ENCODE peak calls at places on chromosomes 16 and 17, in nine cellular contexts. D is tibial artery, B is spleen, G is AG09309, V is endothelial cell, C is A673, P is psoas muscle, O is AG04449, Q is RWPE1. Z is an unnamed sample.

GRCh38 chr16:61968242-61968978 is 67.8 kb downstream of the CDH8 start:
- DNase-seq in D (no peak), O (no peak), Q (no peak), B (no peak), G (no peak), P (no peak), C (peak), V (no peak), Z (no peak)

GRCh38 chr16:12500771-12501170 is 302.9 kb downstream of the CPPED1 start:
- DNase-seq in D (no peak), C (no peak), Q (no peak), G (no peak), V (no peak), B (no peak), O (no peak), P (no peak), Z (peak)

GRCh38 chr16:6360641-6361040 is 972.0 kb upstream of the RBFOX1 start:
- DNase-seq in V (no peak), B (no peak), O (no peak), G (no peak), D (no peak), Q (no peak), C (no peak), P (no peak), Z (no peak)

GRCh38 chr16:23215435-23215834 is 32.9 kb downstream of the SCNN1G start:
- DNase-seq in C (no peak), P (no peak), O (no peak), D (no peak), G (no peak), V (no peak), B (no peak), Q (no peak), Z (no peak)

GRCh38 chr17:951388-952132 is 28.0 kb downstream of the NXN start:
- DNase-seq in P (no peak), C (no peak), D (no peak), G (no peak), O (no peak), Q (peak), V (peak), B (no peak), Z (peak)

GRCh38 chr16:4924593-4925378 is 12.2 kb downstream of the PPL start:
- DNase-seq in D (no peak), G (no peak), P (no peak), O (no peak), V (no peak), C (no peak), Q (peak), B (no peak), Z (peak)

GRCh38 chr16:50268352-50268751 is 2.0 kb downstream of the ADCY7 start:
- DNase-seq in B (peak), Q (no peak), O (no peak), G (no peak), V (no peak), P (peak), D (peak), C (no peak), Z (no peak)

GRCh38 chr16:18841833-18842525 is 40.6 kb upstream of the ARL6IP1 start:
- DNase-seq in V (no peak), O (no peak), B (no peak), Q (no peak), P (no peak), D (no peak), C (peak), G (no peak), Z (peak)

GRCh38 chr17:61366076-61366714 is 33.4 kb upstream of the TBX2 start:
- DNase-seq in V (no peak), G (no peak), O (no peak), D (no peak), B (peak), C (no peak), P (no peak), Q (no peak), Z (peak)

GRCh38 chr16:87543436-87544191 is 50.8 kb upstream of the ZCCHC14 start:
- DNase-seq in G (no peak), B (no peak), P (no peak), Q (no peak), D (no peak), C (no peak), V (no peak), O (no peak), Z (no peak)

GRCh38 chr17:46766493-46767491 is 51.7 kb downstream of the WNT3 start:
- DNase-seq in B (no peak), V (no peak), P (no peak), O (no peak), C (no peak), Q (no peak), G (no peak), D (peak), Z (no peak)

GRCh38 chr16:27746076-27746855 is 196.3 kb downstream of the KATNIP start:
- DNase-seq in B (no peak), Q (no peak), P (peak), O (no peak), V (no peak), G (no peak), D (no peak), C (no peak), Z (no peak)

GRCh38 chr16:31077592-31078199 is 3.5 kb downstream of the ZNF646 start:
- DNase-seq in B (no peak), D (no peak), P (no peak), Q (no peak), C (no peak), V (no peak), O (no peak), G (no peak), Z (no peak)
- TF ChIP-seq CTCF in B (no peak), D (no peak), P (no peak), Q (no peak), C (no peak), V (no peak), O (no peak), G (no peak), Z (no peak)

GRCh38 chr16:84959045-84959576 is 52.2 kb downstream of the ZDHHC7 start:
- DNase-seq in P (no peak), Q (no peak), V (peak), D (no peak), B (peak), C (no peak), O (no peak), G (no peak), Z (no peak)
- TF ChIP-seq CTCF in P (no peak), Q (no peak), V (peak), D (no peak), B (no peak), C (peak), O (peak), G (peak), Z (peak)

DNA sequence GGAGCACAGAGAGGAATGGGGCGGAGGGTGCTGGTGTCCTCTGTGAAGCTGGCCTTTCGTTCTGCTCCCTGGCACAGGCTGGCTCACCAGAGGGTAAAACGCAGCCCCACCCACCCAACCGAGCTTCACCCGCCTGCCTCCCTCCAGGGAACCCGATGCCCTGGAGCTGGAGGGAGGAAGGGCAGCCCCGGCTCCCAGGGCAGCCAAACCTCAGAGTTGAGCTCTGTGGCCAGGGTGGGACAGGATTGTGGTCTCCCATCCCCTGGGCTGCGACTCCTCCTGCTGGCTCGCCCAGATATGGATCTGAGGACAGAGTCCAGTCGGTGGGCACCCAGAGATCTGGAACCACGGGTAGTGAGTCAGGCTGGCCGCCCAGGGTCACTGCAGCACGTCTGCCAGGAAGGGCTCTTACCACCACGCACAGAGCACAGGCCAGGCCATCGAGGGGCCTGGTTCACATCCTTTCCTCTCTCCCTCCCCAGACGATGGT is 42.6 kb upstream of the CHMP6 start:
- DNase-seq in P (peak), C (no peak), Q (no peak), O (no peak), G (no peak), D (peak), B (peak), V (no peak), Z (no peak)
- TF ChIP-seq CTCF in P (no peak), C (no peak), Q (no peak), O (no peak), G (no peak), D (no peak), B (no peak), V (no peak), Z (no peak)

GRCh38 chr16:30144017-30144416 is 21.0 kb upstream of the MAPK3 start:
- DNase-seq in D (no peak), B (no peak), C (no peak), V (no peak), O (no peak), P (no peak), Q (no peak), G (no peak), Z (no peak)

GRCh38 chr16:30141750-30142149 is 18.7 kb upstream of the MAPK3 start:
- DNase-seq in P (no peak), C (no peak), O (no peak), Q (no peak), B (no peak), V (no peak), G (no peak), D (no peak), Z (no peak)

GRCh38 chr16:30143347-30143702 is 20.3 kb upstream of the MAPK3 start:
- DNase-seq in V (no peak), P (no peak), O (no peak), G (no peak), D (no peak), Q (no peak), B (no peak), C (no peak), Z (no peak)

GRCh38 chr16:30144917-30145316 is 21.9 kb upstream of the MAPK3 start:
- DNase-seq in C (no peak), Q (no peak), B (no peak), P (no peak), G (no peak), V (no peak), O (no peak), D (no peak), Z (no peak)

DNA sequence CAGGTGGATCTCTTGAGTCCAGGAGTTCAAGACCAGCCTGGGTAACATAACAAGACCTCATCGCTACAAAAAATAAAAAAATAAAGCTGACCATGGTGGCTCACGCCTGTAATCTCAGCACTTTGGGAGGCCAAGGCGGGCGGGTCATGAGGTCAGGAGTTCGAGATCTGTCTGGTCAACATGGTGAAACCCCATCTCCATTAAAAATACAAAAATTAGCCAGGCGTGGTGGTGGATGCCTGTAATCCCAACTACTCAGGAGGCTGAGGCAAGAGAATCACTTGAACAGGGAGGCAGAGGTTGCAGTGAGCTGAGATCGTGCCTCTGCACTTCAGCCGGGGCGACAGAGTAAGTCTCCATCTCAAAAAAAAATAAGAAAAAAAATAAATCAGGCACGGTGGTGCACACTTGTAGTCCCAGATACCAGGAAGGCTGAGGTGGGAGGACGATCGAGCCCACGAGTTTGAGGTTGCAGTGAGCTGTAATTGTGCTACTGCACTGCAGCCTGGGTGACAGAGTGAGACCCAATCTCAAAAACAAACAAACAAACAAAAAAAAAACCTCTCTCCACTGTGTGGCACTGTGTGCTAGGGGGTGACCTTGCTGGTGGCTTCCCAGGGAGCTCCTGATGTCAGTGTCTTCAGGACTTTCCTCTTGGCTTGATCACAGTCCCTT is 19.8 kb upstream of the MAPK3 start:
- DNase-seq in D (no peak), Q (no peak), O (no peak), P (no peak), V (no peak), G (no peak), B (no peak), C (no peak), Z (no peak)
- TF ChIP-seq CTCF in D (no peak), Q (no peak), O (no peak), P (no peak), V (no peak), G (no peak), B (no peak), C (peak), Z (peak)

GRCh38 chr17:38671939-38672720 is 2.6 kb downstream of the EPOP start:
- DNase-seq in P (no peak), C (no peak), O (no peak), G (no peak), Q (no peak), V (no peak), B (no peak), D (no peak), Z (peak)
- TF ChIP-seq CTCF in P (no peak), C (no peak), O (no peak), G (no peak), Q (no peak), V (no peak), B (no peak), D (no peak), Z (no peak)

DNA sequence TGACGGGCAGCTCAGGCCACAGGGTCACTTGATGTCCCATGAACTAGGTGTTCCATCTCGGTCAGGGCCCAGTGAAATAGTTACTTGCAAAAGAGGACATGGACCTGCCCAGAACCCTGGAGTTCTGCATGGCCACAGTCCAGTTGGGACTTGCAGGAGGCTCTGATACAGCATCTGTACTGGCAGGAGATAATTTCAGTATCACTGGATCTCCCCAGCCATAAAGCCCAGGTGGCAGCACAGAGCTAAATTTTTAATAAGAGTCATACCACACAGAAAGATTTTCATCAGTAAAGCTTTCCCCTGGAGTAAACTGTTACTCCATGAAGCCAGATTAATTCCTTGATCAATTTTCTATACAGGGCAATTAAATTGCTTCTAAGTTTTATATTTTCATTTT is 18.0 kb upstream of the SLC16A5 start:
- DNase-seq in P (no peak), Q (peak), V (no peak), B (peak), D (no peak), C (no peak), G (no peak), O (no peak), Z (peak)
- TF ChIP-seq CTCF in P (peak), Q (peak), V (no peak), B (no peak), D (no peak), C (peak), G (peak), O (peak), Z (peak)

GRCh38 chr17:13002761-13003453 is 14.9 kb downstream of the ELAC2 start:
- DNase-seq in D (peak), Q (peak), B (no peak), O (peak), V (peak), C (peak), G (peak), P (peak), Z (peak)
- TF ChIP-seq CTCF in D (peak), Q (peak), B (peak), O (peak), V (peak), C (peak), G (peak), P (peak), Z (peak)

DNA sequence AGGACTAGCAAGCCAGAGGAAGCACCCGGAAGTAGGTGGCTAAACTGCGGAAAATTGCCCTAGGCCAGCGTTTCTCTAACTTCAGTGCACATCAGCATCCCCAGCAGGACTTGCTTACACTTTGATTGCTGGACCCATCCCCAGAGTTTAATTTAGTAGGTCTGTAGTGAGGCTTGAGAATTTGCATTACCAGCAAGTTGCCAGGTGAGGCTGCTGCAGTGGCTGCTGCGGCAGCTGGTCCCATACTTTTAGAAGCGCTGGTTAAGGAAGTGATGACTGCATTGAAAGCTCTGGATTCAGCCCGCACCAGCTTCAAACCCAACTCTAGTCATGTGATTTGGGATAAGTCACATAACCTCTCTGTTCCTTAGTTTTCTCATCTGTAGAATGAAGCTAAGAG is 4.2 kb downstream of the EEF2K start:
- DNase-seq in D (no peak), G (no peak), B (no peak), V (no peak), O (no peak), P (no peak), Q (no peak), C (no peak), Z (no peak)
- TF ChIP-seq CTCF in D (no peak), G (no peak), B (no peak), V (no peak), O (no peak), P (no peak), Q (no peak), C (no peak), Z (no peak)

DNA sequence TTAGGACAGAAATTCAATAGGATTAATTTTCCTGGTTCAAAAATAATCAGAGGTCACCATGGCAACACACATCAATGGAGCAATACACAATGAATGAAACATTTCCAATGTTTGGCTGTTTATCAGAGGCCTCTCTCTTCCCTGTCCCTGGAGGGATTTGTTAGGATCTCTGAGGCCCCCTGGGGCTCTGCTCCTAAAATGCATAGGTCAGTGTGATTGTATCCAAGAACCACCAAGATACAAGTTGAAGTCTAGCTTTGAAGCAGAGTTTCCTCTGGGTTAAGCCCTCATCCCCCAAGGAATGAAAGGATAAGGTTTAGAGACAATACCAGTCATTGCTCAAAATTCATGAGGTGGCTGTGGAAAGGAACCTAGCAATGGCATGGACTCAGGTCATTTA is 561.2 kb upstream of the C16orf82 start:
- DNase-seq in Q (no peak), G (no peak), D (no peak), V (no peak), B (no peak), C (no peak), P (no peak), O (no peak), Z (no peak)
- TF ChIP-seq CTCF in Q (no peak), G (no peak), D (no peak), V (no peak), B (no peak), C (no peak), P (no peak), O (no peak), Z (no peak)

DNA sequence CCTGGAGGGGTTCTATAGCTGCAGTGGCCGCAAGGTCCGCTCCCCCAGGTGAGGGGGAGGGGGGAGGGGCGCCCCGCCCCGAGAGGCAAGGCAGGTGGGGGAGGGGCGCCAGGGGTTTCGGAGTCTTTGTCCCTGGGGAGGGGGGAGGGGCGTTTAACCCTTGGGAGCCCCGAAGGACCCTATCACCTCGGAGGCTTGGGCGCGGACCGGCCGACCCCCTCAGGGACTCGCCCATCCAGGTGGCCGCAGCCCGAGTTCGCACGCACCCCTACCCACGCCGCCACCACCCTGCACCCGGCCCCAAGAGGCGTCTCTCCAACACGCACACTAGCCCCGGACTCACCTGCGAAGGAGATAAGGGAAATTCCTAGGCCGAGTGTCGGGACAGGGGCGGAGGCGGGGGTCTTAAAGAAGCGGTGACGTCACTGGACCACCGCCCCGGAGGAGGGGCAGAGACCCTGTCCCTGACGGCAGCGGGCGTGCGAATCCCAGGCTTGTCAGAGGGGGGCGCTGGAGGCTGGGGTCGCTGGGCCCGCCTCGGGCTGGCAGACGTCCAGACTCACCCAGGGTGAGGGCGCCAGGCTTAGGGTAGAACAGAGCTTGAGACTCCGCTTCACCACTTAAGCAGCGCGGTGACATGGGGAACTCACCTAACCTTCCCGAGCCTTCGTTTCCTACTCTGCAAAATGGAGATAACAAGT is at the start of gene CLDN6:
- DNase-seq in V (peak), C (peak), Q (no peak), D (no peak), P (no peak), G (no peak), O (no peak), B (no peak), Z (no peak)
- TF ChIP-seq CTCF in V (peak), C (peak), Q (no peak), D (no peak), P (peak), G (peak), O (no peak), B (no peak), Z (peak)